ENCODE peak calls at places on chromosomes 1 and 21, in four cellular contexts. O is uterus, Z is GM13976, B is fibroblast of mammary gland. K is an unnamed sample.
A peak's percentile ranks its signal among the peaks of the same experiment; 100 is the strongest.

GRCh38 chr21:39079617-39080016 is 103.6 kb downstream of the PSMG1 start:
- DNase-seq in B (peak; percentile 86), Z (no peak), O (no peak), K (no peak)

GRCh38 chr1:84299536-84300260 is 1.8 kb upstream of the SAMD13 start:
- DNase-seq in B (no peak), Z (no peak), O (no peak), K (peak; percentile 9)

GRCh38 chr1:172203135-172203823 is 217.2 kb upstream of the C1orf105 start:
- DNase-seq in Z (no peak), B (no peak), O (no peak), K (peak; percentile 45)

GRCh38 chr1:8158995-8159394 is 132.9 kb upstream of the ERRFI1 start:
- DNase-seq in O (no peak), Z (peak; percentile 38), B (no peak), K (no peak)

GRCh38 chr1:25217015-25217414 is 15.3 kb downstream of the SYF2 start:
- DNase-seq in O (no peak), Z (no peak), B (no peak), K (no peak)

GRCh38 chr21:34912022-34912933 is 136.8 kb downstream of the RUNX1 start:
- DNase-seq in B (no peak), Z (no peak), O (no peak), K (no peak)

GRCh38 chr1:151013518-151013917 is 5.3 kb downstream of the PRUNE1 start:
- DNase-seq in Z (no peak), B (no peak), O (no peak), K (peak; percentile 37)

GRCh38 chr1:33903210-33903589 is 39.3 kb downstream of the HMGB4 start:
- DNase-seq in O (no peak), B (peak; percentile 84), Z (no peak), K (no peak)

GRCh38 chr1:241624925-241625324 is 15.2 kb downstream of the CHML start:
- DNase-seq in Z (no peak), O (no peak), B (no peak), K (peak; percentile 48)

GRCh38 chr1:245074232-245074747 is 80.5 kb upstream of the KIF26B start:
- DNase-seq in O (peak; percentile 28), Z (no peak), B (no peak), K (peak; percentile 19)

GRCh38 chr1:89149229-89149628 is 23.3 kb upstream of the GBP2 start:
- DNase-seq in B (peak; percentile 36), Z (no peak), O (peak; percentile 52), K (peak; percentile 44)

GRCh38 chr1:187491082-187491720 is 662.5 kb downstream of the PLA2G4A start:
- DNase-seq in O (no peak), B (peak; percentile 11), Z (no peak), K (no peak)

GRCh38 chr1:228935198-228935663 is 200.0 kb downstream of the RHOU start:
- DNase-seq in O (no peak), Z (no peak), B (no peak), K (no peak)

GRCh38 chr1:228935855-228936727 is 200.8 kb downstream of the RHOU start:
- DNase-seq in O (no peak), Z (no peak), B (no peak), K (no peak)

GRCh38 chr1:228936881-228937280 is 201.6 kb downstream of the RHOU start:
- DNase-seq in O (no peak), Z (no peak), B (no peak), K (no peak)

GRCh38 chr1:228930479-228930957 is 195.2 kb downstream of the RHOU start:
- DNase-seq in B (no peak), O (no peak), Z (no peak), K (peak; percentile 62)

GRCh38 chr1:228933753-228934152 is 198.5 kb downstream of the RHOU start:
- DNase-seq in O (no peak), Z (no peak), B (no peak), K (no peak)
- TF ChIP-seq CTCF in O (no peak), Z (no peak), B (no peak), K (no peak)

GRCh38 chr21:29155118-29155932 is 24.9 kb downstream of the MAP3K7CL start:
- DNase-seq in B (peak; percentile 78), Z (no peak), O (peak; percentile 38), K (peak; percentile 93)
- TF ChIP-seq CTCF in B (no peak), Z (no peak), O (no peak), K (no peak)

GRCh38 chr1:153292740-153293479 is 19.8 kb downstream of the PGLYRP3 start:
- DNase-seq in O (no peak), B (no peak), Z (no peak), K (no peak)

GRCh38 chr1:153292185-153292584 is 20.6 kb downstream of the PGLYRP3 start:
- DNase-seq in B (no peak), Z (no peak), O (no peak), K (no peak)

GRCh38 chr1:153293480-153293775 is 19.3 kb downstream of the PGLYRP3 start:
- DNase-seq in B (no peak), Z (no peak), O (no peak), K (no peak)

GRCh38 chr1:153291514-153291913 is 21.2 kb downstream of the PGLYRP3 start:
- DNase-seq in O (no peak), B (no peak), Z (peak; percentile 62), K (no peak)

DNA sequence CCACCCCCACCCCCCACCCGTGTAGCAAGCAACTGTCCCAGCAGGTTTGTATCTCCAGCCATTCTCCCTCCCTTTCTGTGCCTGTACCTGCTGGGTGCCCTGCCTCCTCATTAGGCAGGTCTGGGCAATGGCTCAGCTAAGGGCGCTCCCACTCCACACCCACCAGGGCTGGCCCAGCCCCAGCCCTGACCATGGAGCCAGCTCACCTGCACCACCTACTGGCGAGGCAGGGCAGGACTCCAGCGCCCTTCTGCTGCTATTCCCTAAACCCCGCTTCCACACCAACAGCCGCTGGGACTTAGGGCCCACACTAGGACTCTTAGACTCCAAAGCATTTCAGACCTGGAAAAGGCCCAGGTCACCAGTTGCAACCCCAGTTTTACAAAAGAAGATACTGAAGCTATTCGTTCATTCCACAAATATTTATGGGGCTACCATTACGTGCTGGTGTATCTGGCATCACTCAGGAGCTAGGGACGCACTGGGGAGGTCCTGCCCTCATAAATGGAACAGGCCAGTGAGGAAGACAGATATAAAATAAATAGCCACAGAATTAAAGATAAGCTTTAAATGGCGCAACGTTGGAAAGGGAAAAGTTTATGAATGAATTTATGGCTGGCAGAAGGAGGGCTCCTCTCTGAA is 24.0 kb downstream of the PGLYRP3 start:
- DNase-seq in O (no peak), Z (peak; percentile 66), B (no peak), K (no peak)
- TF ChIP-seq CTCF in O (no peak), Z (peak; percentile 70), B (peak; percentile 46), K (peak; percentile 32)

DNA sequence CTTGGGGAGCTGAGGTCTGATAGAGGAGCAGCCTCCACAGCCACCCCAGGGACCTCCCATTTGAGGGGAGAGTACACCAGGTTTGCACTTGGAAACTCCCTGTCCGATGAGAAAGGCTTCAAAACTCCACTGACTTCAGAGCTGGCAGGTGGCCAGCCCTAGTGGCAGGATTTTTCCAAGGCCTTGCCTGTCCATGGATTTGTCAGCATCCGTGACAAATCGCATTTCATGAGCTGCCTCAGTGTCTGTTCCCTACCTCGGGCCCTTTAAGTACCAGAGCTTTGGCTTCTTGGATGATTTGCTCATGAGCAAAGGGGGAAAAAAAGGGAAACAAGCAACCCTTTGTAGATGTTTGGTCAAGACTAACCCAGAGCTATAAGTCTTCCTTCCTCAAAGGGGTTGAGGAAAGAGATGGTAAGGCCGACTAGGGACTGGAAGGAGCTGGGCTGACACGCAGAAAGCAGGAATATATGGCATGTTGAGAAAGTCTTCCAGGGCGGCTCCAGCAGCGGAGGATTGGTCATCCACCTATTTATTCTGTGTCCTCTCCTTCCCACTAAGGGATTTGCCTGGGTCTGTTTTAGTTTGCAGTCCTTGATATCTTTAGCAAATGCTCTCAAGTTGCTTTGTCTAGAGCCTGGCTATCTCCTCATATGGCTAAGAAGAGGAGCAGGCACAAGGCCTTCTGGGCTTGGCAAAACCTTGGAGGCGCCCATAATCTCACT is 2.7 kb upstream of the HSPG2 start:
- DNase-seq in Z (no peak), B (peak; percentile 97), O (peak; percentile 94), K (peak; percentile 99)
- TF ChIP-seq CTCF in Z (no peak), B (peak; percentile 59), O (peak; percentile 62), K (peak; percentile 56)